ENCODE peak calls at places on chromosomes 1 and 21, in nine cellular contexts. One of them, this sample, is unnamed.

GRCh38 chr1:40076895-40077312 is 20.1 kb downstream of the PPT1 start:
- DNase-seq in fibroblast of the aortic adventitia: peak; percentile 95
- DNase-seq in tibial nerve: no peak
- DNase-seq in ELR: peak; percentile 87
- DNase-seq in activated CD8-positive, alpha-beta memory T cell treated with anti-CD3 and anti-CD28 coated beads for 1 hour: no peak
- DNase-seq in NCI-H774: no peak
- DNase-seq in lung microvascular endothelial cell: peak; percentile 49
- DNase-seq in NCI-H2029 treated with DMSO at 0.1 percent for 48 hours: no peak
- DNase-seq in T-cell: no peak
- DNase-seq in this sample: no peak

GRCh38 chr1:40840526-40841323 is 21.4 kb downstream of the CITED4 start:
- DNase-seq in fibroblast of the aortic adventitia: no peak
- DNase-seq in tibial nerve: no peak
- DNase-seq in ELR: no peak
- DNase-seq in activated CD8-positive, alpha-beta memory T cell treated with anti-CD3 and anti-CD28 coated beads for 1 hour: no peak
- DNase-seq in NCI-H774: no peak
- DNase-seq in lung microvascular endothelial cell: peak; percentile 28
- DNase-seq in NCI-H2029 treated with DMSO at 0.1 percent for 48 hours: no peak
- DNase-seq in T-cell: no peak
- DNase-seq in this sample: peak; percentile 31

GRCh38 chr1:200323856-200324400 is 85.9 kb downstream of the ZNF281 start:
- DNase-seq in fibroblast of the aortic adventitia: peak; percentile 70
- DNase-seq in tibial nerve: no peak
- DNase-seq in ELR: peak; percentile 49
- DNase-seq in activated CD8-positive, alpha-beta memory T cell treated with anti-CD3 and anti-CD28 coated beads for 1 hour: no peak
- DNase-seq in NCI-H774: no peak
- DNase-seq in lung microvascular endothelial cell: no peak
- DNase-seq in NCI-H2029 treated with DMSO at 0.1 percent for 48 hours: no peak
- DNase-seq in T-cell: no peak
- DNase-seq in this sample: no peak

GRCh38 chr1:187342495-187342894 is 513.7 kb downstream of the PLA2G4A start:
- DNase-seq in fibroblast of the aortic adventitia: no peak
- DNase-seq in tibial nerve: no peak
- DNase-seq in ELR: no peak
- DNase-seq in activated CD8-positive, alpha-beta memory T cell treated with anti-CD3 and anti-CD28 coated beads for 1 hour: no peak
- DNase-seq in NCI-H774: no peak
- DNase-seq in lung microvascular endothelial cell: no peak
- DNase-seq in NCI-H2029 treated with DMSO at 0.1 percent for 48 hours: no peak
- DNase-seq in T-cell: no peak
- DNase-seq in this sample: no peak

GRCh38 chr1:5980314-5981008 is 11.8 kb downstream of the NPHP4 start:
- DNase-seq in fibroblast of the aortic adventitia: peak; percentile 59
- DNase-seq in tibial nerve: peak; percentile 41
- DNase-seq in ELR: peak; percentile 23
- DNase-seq in activated CD8-positive, alpha-beta memory T cell treated with anti-CD3 and anti-CD28 coated beads for 1 hour: no peak
- DNase-seq in NCI-H774: no peak
- DNase-seq in lung microvascular endothelial cell: no peak
- DNase-seq in NCI-H2029 treated with DMSO at 0.1 percent for 48 hours: no peak
- DNase-seq in T-cell: no peak
- DNase-seq in this sample: peak; percentile 36

GRCh38 chr1:170133663-170134062 is 12.1 kb upstream of the NTMT2 start:
- DNase-seq in fibroblast of the aortic adventitia: no peak
- DNase-seq in tibial nerve: no peak
- DNase-seq in ELR: no peak
- DNase-seq in activated CD8-positive, alpha-beta memory T cell treated with anti-CD3 and anti-CD28 coated beads for 1 hour: no peak
- DNase-seq in NCI-H774: no peak
- DNase-seq in lung microvascular endothelial cell: no peak
- DNase-seq in NCI-H2029 treated with DMSO at 0.1 percent for 48 hours: no peak
- DNase-seq in T-cell: no peak
- DNase-seq in this sample: no peak

GRCh38 chr1:184974086-184974836 is at the start of gene NIBAN1:
- DNase-seq in fibroblast of the aortic adventitia: peak; percentile 66
- DNase-seq in tibial nerve: peak; percentile 47
- DNase-seq in ELR: peak; percentile 84
- DNase-seq in activated CD8-positive, alpha-beta memory T cell treated with anti-CD3 and anti-CD28 coated beads for 1 hour: peak; percentile 49
- DNase-seq in NCI-H774: peak; percentile 2
- DNase-seq in lung microvascular endothelial cell: peak; percentile 64
- DNase-seq in NCI-H2029 treated with DMSO at 0.1 percent for 48 hours: no peak
- DNase-seq in T-cell: peak; percentile 60
- DNase-seq in this sample: peak; percentile 28

GRCh38 chr1:4002741-4003140 is 102.7 kb upstream of the C1orf174 start:
- DNase-seq in fibroblast of the aortic adventitia: no peak
- DNase-seq in tibial nerve: no peak
- DNase-seq in ELR: no peak
- DNase-seq in activated CD8-positive, alpha-beta memory T cell treated with anti-CD3 and anti-CD28 coated beads for 1 hour: no peak
- DNase-seq in NCI-H774: no peak
- DNase-seq in lung microvascular endothelial cell: no peak
- DNase-seq in NCI-H2029 treated with DMSO at 0.1 percent for 48 hours: no peak
- DNase-seq in T-cell: no peak
- DNase-seq in this sample: no peak

GRCh38 chr1:197062692-197063091 is 4.4 kb downstream of the F13B start:
- DNase-seq in fibroblast of the aortic adventitia: no peak
- DNase-seq in tibial nerve: no peak
- DNase-seq in ELR: no peak
- DNase-seq in activated CD8-positive, alpha-beta memory T cell treated with anti-CD3 and anti-CD28 coated beads for 1 hour: no peak
- DNase-seq in NCI-H774: no peak
- DNase-seq in lung microvascular endothelial cell: no peak
- DNase-seq in NCI-H2029 treated with DMSO at 0.1 percent for 48 hours: no peak
- DNase-seq in T-cell: no peak
- DNase-seq in this sample: no peak

GRCh38 chr1:23673086-23673813 is 18.4 kb upstream of the RPL11 start:
- DNase-seq in fibroblast of the aortic adventitia: peak; percentile 60
- DNase-seq in tibial nerve: no peak
- DNase-seq in ELR: peak; percentile 74
- DNase-seq in activated CD8-positive, alpha-beta memory T cell treated with anti-CD3 and anti-CD28 coated beads for 1 hour: no peak
- DNase-seq in NCI-H774: no peak
- DNase-seq in lung microvascular endothelial cell: peak; percentile 57
- DNase-seq in NCI-H2029 treated with DMSO at 0.1 percent for 48 hours: no peak
- DNase-seq in T-cell: no peak
- DNase-seq in this sample: peak; percentile 59

GRCh38 chr1:89945852-89946476 is 48.9 kb upstream of the ZNF326 start:
- DNase-seq in fibroblast of the aortic adventitia: no peak
- DNase-seq in tibial nerve: no peak
- DNase-seq in ELR: peak; percentile 76
- DNase-seq in activated CD8-positive, alpha-beta memory T cell treated with anti-CD3 and anti-CD28 coated beads for 1 hour: no peak
- DNase-seq in NCI-H774: no peak
- DNase-seq in lung microvascular endothelial cell: no peak
- DNase-seq in NCI-H2029 treated with DMSO at 0.1 percent for 48 hours: no peak
- DNase-seq in T-cell: no peak
- DNase-seq in this sample: no peak

GRCh38 chr1:211738709-211739301 is 63.4 kb upstream of the NEK2 start:
- DNase-seq in fibroblast of the aortic adventitia: no peak
- DNase-seq in tibial nerve: no peak
- DNase-seq in ELR: no peak
- DNase-seq in activated CD8-positive, alpha-beta memory T cell treated with anti-CD3 and anti-CD28 coated beads for 1 hour: no peak
- DNase-seq in NCI-H774: no peak
- DNase-seq in lung microvascular endothelial cell: no peak
- DNase-seq in NCI-H2029 treated with DMSO at 0.1 percent for 48 hours: no peak
- DNase-seq in T-cell: no peak
- DNase-seq in this sample: no peak

GRCh38 chr1:25787477-25788043 is 12.4 kb upstream of the SELENON start:
- DNase-seq in fibroblast of the aortic adventitia: no peak
- DNase-seq in tibial nerve: no peak
- DNase-seq in ELR: peak; percentile 67
- DNase-seq in activated CD8-positive, alpha-beta memory T cell treated with anti-CD3 and anti-CD28 coated beads for 1 hour: no peak
- DNase-seq in NCI-H774: no peak
- DNase-seq in lung microvascular endothelial cell: no peak
- DNase-seq in NCI-H2029 treated with DMSO at 0.1 percent for 48 hours: no peak
- DNase-seq in T-cell: no peak
- DNase-seq in this sample: no peak

GRCh38 chr1:235938714-235939487 is 72.2 kb upstream of the LYST start:
- DNase-seq in fibroblast of the aortic adventitia: no peak
- DNase-seq in tibial nerve: no peak
- DNase-seq in ELR: no peak
- DNase-seq in activated CD8-positive, alpha-beta memory T cell treated with anti-CD3 and anti-CD28 coated beads for 1 hour: no peak
- DNase-seq in NCI-H774: no peak
- DNase-seq in lung microvascular endothelial cell: peak; percentile 70
- DNase-seq in NCI-H2029 treated with DMSO at 0.1 percent for 48 hours: no peak
- DNase-seq in T-cell: no peak
- DNase-seq in this sample: peak; percentile 50

GRCh38 chr21:42309753-42310213 is 5.4 kb downstream of the TFF3 start:
- DNase-seq in fibroblast of the aortic adventitia: peak; percentile 7
- DNase-seq in tibial nerve: no peak
- DNase-seq in ELR: peak; percentile 27
- DNase-seq in activated CD8-positive, alpha-beta memory T cell treated with anti-CD3 and anti-CD28 coated beads for 1 hour: peak; percentile 54
- DNase-seq in NCI-H774: peak; percentile 23
- DNase-seq in lung microvascular endothelial cell: peak; percentile 35
- DNase-seq in NCI-H2029 treated with DMSO at 0.1 percent for 48 hours: peak; percentile 58
- DNase-seq in T-cell: peak; percentile 68
- DNase-seq in this sample: peak; percentile 65

GRCh38 chr1:188514917-188515316 is 1686.2 kb downstream of the PLA2G4A start:
- DNase-seq in fibroblast of the aortic adventitia: no peak
- DNase-seq in tibial nerve: no peak
- DNase-seq in ELR: no peak
- DNase-seq in activated CD8-positive, alpha-beta memory T cell treated with anti-CD3 and anti-CD28 coated beads for 1 hour: no peak
- DNase-seq in NCI-H774: no peak
- DNase-seq in lung microvascular endothelial cell: no peak
- DNase-seq in NCI-H2029 treated with DMSO at 0.1 percent for 48 hours: no peak
- DNase-seq in T-cell: no peak
- DNase-seq in this sample: no peak

GRCh38 chr1:33137800-33138199 is 44.0 kb downstream of the TRIM62 start:
- DNase-seq in fibroblast of the aortic adventitia: no peak
- DNase-seq in tibial nerve: no peak
- DNase-seq in ELR: peak; percentile 54
- DNase-seq in activated CD8-positive, alpha-beta memory T cell treated with anti-CD3 and anti-CD28 coated beads for 1 hour: peak; percentile 11
- DNase-seq in NCI-H774: no peak
- DNase-seq in lung microvascular endothelial cell: peak; percentile 46
- DNase-seq in NCI-H2029 treated with DMSO at 0.1 percent for 48 hours: no peak
- DNase-seq in T-cell: peak; percentile 42
- DNase-seq in this sample: peak; percentile 68

GRCh38 chr1:210855440-210855839 is 278.5 kb downstream of the KCNH1 start:
- DNase-seq in fibroblast of the aortic adventitia: no peak
- DNase-seq in tibial nerve: no peak
- DNase-seq in ELR: no peak
- DNase-seq in activated CD8-positive, alpha-beta memory T cell treated with anti-CD3 and anti-CD28 coated beads for 1 hour: no peak
- DNase-seq in NCI-H774: no peak
- DNase-seq in lung microvascular endothelial cell: no peak
- DNase-seq in NCI-H2029 treated with DMSO at 0.1 percent for 48 hours: no peak
- DNase-seq in T-cell: no peak
- DNase-seq in this sample: no peak

GRCh38 chr1:1907098-1907736 is 7.8 kb upstream of the CALML6 start:
- DNase-seq in fibroblast of the aortic adventitia: peak; percentile 54
- DNase-seq in tibial nerve: no peak
- DNase-seq in ELR: no peak
- DNase-seq in activated CD8-positive, alpha-beta memory T cell treated with anti-CD3 and anti-CD28 coated beads for 1 hour: no peak
- DNase-seq in NCI-H774: no peak
- DNase-seq in lung microvascular endothelial cell: no peak
- DNase-seq in NCI-H2029 treated with DMSO at 0.1 percent for 48 hours: no peak
- DNase-seq in T-cell: no peak
- DNase-seq in this sample: no peak

GRCh38 chr1:230368363-230368762 is 57.8 kb downstream of the PGBD5 start:
- DNase-seq in fibroblast of the aortic adventitia: no peak
- DNase-seq in tibial nerve: no peak
- DNase-seq in ELR: peak; percentile 69
- DNase-seq in activated CD8-positive, alpha-beta memory T cell treated with anti-CD3 and anti-CD28 coated beads for 1 hour: no peak
- DNase-seq in NCI-H774: no peak
- DNase-seq in lung microvascular endothelial cell: no peak
- DNase-seq in NCI-H2029 treated with DMSO at 0.1 percent for 48 hours: no peak
- DNase-seq in T-cell: no peak
- DNase-seq in this sample: no peak

GRCh38 chr1:97006044-97006676 is 284.6 kb downstream of the PTBP2 start:
- DNase-seq in fibroblast of the aortic adventitia: peak; percentile 69
- DNase-seq in tibial nerve: peak; percentile 45
- DNase-seq in ELR: peak; percentile 57
- DNase-seq in activated CD8-positive, alpha-beta memory T cell treated with anti-CD3 and anti-CD28 coated beads for 1 hour: no peak
- DNase-seq in NCI-H774: no peak
- DNase-seq in lung microvascular endothelial cell: peak; percentile 81
- DNase-seq in NCI-H2029 treated with DMSO at 0.1 percent for 48 hours: no peak
- DNase-seq in T-cell: no peak
- DNase-seq in this sample: peak; percentile 81

GRCh38 chr1:156419863-156420208 is 50.8 kb downstream of the RHBG start:
- DNase-seq in fibroblast of the aortic adventitia: no peak
- DNase-seq in tibial nerve: no peak
- DNase-seq in ELR: no peak
- DNase-seq in activated CD8-positive, alpha-beta memory T cell treated with anti-CD3 and anti-CD28 coated beads for 1 hour: peak; percentile 25
- DNase-seq in NCI-H774: no peak
- DNase-seq in lung microvascular endothelial cell: no peak
- DNase-seq in NCI-H2029 treated with DMSO at 0.1 percent for 48 hours: no peak
- DNase-seq in T-cell: peak; percentile 48
- DNase-seq in this sample: no peak

GRCh38 chr1:169367686-169368405 is at the start of the genes BLZF1 and NME7:
- DNase-seq in fibroblast of the aortic adventitia: peak; percentile 95
- DNase-seq in tibial nerve: peak; percentile 92
- DNase-seq in ELR: peak; percentile 98
- DNase-seq in activated CD8-positive, alpha-beta memory T cell treated with anti-CD3 and anti-CD28 coated beads for 1 hour: peak; percentile 97
- DNase-seq in NCI-H774: peak; percentile 98
- DNase-seq in lung microvascular endothelial cell: peak; percentile 98
- DNase-seq in NCI-H2029 treated with DMSO at 0.1 percent for 48 hours: peak; percentile 66
- DNase-seq in T-cell: peak; percentile 98
- DNase-seq in this sample: peak; percentile 97

GRCh38 chr1:68210027-68210426 is 22.3 kb downstream of the WLS start:
- DNase-seq in fibroblast of the aortic adventitia: no peak
- DNase-seq in tibial nerve: no peak
- DNase-seq in ELR: no peak
- DNase-seq in activated CD8-positive, alpha-beta memory T cell treated with anti-CD3 and anti-CD28 coated beads for 1 hour: no peak
- DNase-seq in NCI-H774: no peak
- DNase-seq in lung microvascular endothelial cell: peak; percentile 66
- DNase-seq in NCI-H2029 treated with DMSO at 0.1 percent for 48 hours: no peak
- DNase-seq in T-cell: no peak
- DNase-seq in this sample: peak; percentile 71

GRCh38 chr1:7299329-7299799 is 471.7 kb upstream of the VAMP3 start:
- DNase-seq in fibroblast of the aortic adventitia: peak; percentile 96
- DNase-seq in tibial nerve: peak; percentile 25
- DNase-seq in ELR: peak; percentile 98
- DNase-seq in activated CD8-positive, alpha-beta memory T cell treated with anti-CD3 and anti-CD28 coated beads for 1 hour: no peak
- DNase-seq in NCI-H774: no peak
- DNase-seq in lung microvascular endothelial cell: peak; percentile 91
- DNase-seq in NCI-H2029 treated with DMSO at 0.1 percent for 48 hours: no peak
- DNase-seq in T-cell: no peak
- DNase-seq in this sample: peak; percentile 71

GRCh38 chr1:59375321-59376220 is 78.7 kb downstream of the FGGY start:
- DNase-seq in fibroblast of the aortic adventitia: peak; percentile 90
- DNase-seq in tibial nerve: no peak
- DNase-seq in ELR: peak; percentile 99
- DNase-seq in activated CD8-positive, alpha-beta memory T cell treated with anti-CD3 and anti-CD28 coated beads for 1 hour: no peak
- DNase-seq in NCI-H774: no peak
- DNase-seq in lung microvascular endothelial cell: peak; percentile 66
- DNase-seq in NCI-H2029 treated with DMSO at 0.1 percent for 48 hours: peak; percentile 34
- DNase-seq in T-cell: no peak
- DNase-seq in this sample: peak; percentile 29

GRCh38 chr1:17520473-17521319 is 18.8 kb upstream of the ARHGEF10L start:
- DNase-seq in fibroblast of the aortic adventitia: no peak
- DNase-seq in tibial nerve: no peak
- DNase-seq in ELR: no peak
- DNase-seq in activated CD8-positive, alpha-beta memory T cell treated with anti-CD3 and anti-CD28 coated beads for 1 hour: no peak
- DNase-seq in NCI-H774: no peak
- DNase-seq in lung microvascular endothelial cell: no peak
- DNase-seq in NCI-H2029 treated with DMSO at 0.1 percent for 48 hours: no peak
- DNase-seq in T-cell: no peak
- DNase-seq in this sample: no peak

GRCh38 chr1:17125756-17126237 is 6.5 kb upstream of the PADI2 start:
- DNase-seq in fibroblast of the aortic adventitia: peak; percentile 80
- DNase-seq in tibial nerve: peak; percentile 79
- DNase-seq in ELR: peak; percentile 83
- DNase-seq in activated CD8-positive, alpha-beta memory T cell treated with anti-CD3 and anti-CD28 coated beads for 1 hour: peak; percentile 77
- DNase-seq in NCI-H774: peak; percentile 30
- DNase-seq in lung microvascular endothelial cell: peak; percentile 78
- DNase-seq in NCI-H2029 treated with DMSO at 0.1 percent for 48 hours: no peak
- DNase-seq in T-cell: peak; percentile 82
- DNase-seq in this sample: peak; percentile 90

GRCh38 chr1:109312246-109312645 is 5.4 kb upstream of the MYBPHL start:
- DNase-seq in fibroblast of the aortic adventitia: no peak
- DNase-seq in tibial nerve: no peak
- DNase-seq in ELR: no peak
- DNase-seq in activated CD8-positive, alpha-beta memory T cell treated with anti-CD3 and anti-CD28 coated beads for 1 hour: no peak
- DNase-seq in NCI-H774: no peak
- DNase-seq in lung microvascular endothelial cell: no peak
- DNase-seq in NCI-H2029 treated with DMSO at 0.1 percent for 48 hours: no peak
- DNase-seq in T-cell: no peak
- DNase-seq in this sample: no peak

GRCh38 chr1:59761440-59761839 is 53.3 kb upstream of the HOOK1 start:
- DNase-seq in fibroblast of the aortic adventitia: peak; percentile 15
- DNase-seq in tibial nerve: no peak
- DNase-seq in ELR: no peak
- DNase-seq in activated CD8-positive, alpha-beta memory T cell treated with anti-CD3 and anti-CD28 coated beads for 1 hour: no peak
- DNase-seq in NCI-H774: no peak
- DNase-seq in lung microvascular endothelial cell: no peak
- DNase-seq in NCI-H2029 treated with DMSO at 0.1 percent for 48 hours: no peak
- DNase-seq in T-cell: no peak
- DNase-seq in this sample: no peak

GRCh38 chr1:200198247-200198646 is 170.7 kb downstream of the NR5A2 start:
- DNase-seq in fibroblast of the aortic adventitia: no peak
- DNase-seq in tibial nerve: no peak
- DNase-seq in ELR: no peak
- DNase-seq in activated CD8-positive, alpha-beta memory T cell treated with anti-CD3 and anti-CD28 coated beads for 1 hour: no peak
- DNase-seq in NCI-H774: no peak
- DNase-seq in lung microvascular endothelial cell: no peak
- DNase-seq in NCI-H2029 treated with DMSO at 0.1 percent for 48 hours: no peak
- DNase-seq in T-cell: no peak
- DNase-seq in this sample: no peak

This sample was measured in dermis blood vessel endothelial cell.